ENCODE peak calls at places on chromosomes 13 and 19, in nine cellular contexts. W, K, V, E, U, D, N, T and G are unnamed samples.

GRCh38 chr13:21849323-21849722 is 178.4 kb downstream of the FGF9 start:
- DNase-seq in T (peak), V (peak), U (no peak), K (no peak), D (no peak), N (no peak), E (peak), W (no peak), G (no peak)

GRCh38 chr19:35585844-35586243 is at the start of gene PMIS2:
- DNase-seq in D (no peak), E (peak), N (no peak), V (no peak), K (no peak), W (no peak), U (no peak), T (no peak), G (peak)

GRCh38 chr13:30112602-30113435 is 194.5 kb downstream of the KATNAL1 start:
- DNase-seq in U (peak), V (peak), E (peak), W (peak), T (peak), N (peak), D (peak), K (peak), G (peak)

GRCh38 chr19:1749373-1750342 is 3.6 kb upstream of the ONECUT3 start:
- DNase-seq in K (no peak), U (no peak), N (no peak), D (no peak), W (no peak), T (no peak), E (no peak), V (no peak), G (no peak)

GRCh38 chr13:110713981-110714797 is 689 bp downstream of the ING1 start:
- DNase-seq in T (peak), V (peak), E (peak), W (peak), K (peak), N (no peak), D (peak), U (peak), G (no peak)

GRCh38 chr13:25288966-25289365 is 1.7 kb upstream of the MTMR6 start:
- DNase-seq in U (no peak), T (no peak), V (no peak), D (no peak), N (peak), K (no peak), W (no peak), E (no peak), G (no peak)

GRCh38 chr13:27680465-27680864 is 58.8 kb downstream of the POLR1D start:
- DNase-seq in E (no peak), V (no peak), K (no peak), W (no peak), U (no peak), D (no peak), T (no peak), N (no peak), G (no peak)

GRCh38 chr19:19410553-19411550 is 5.4 kb downstream of the GATAD2A start:
- DNase-seq in K (no peak), U (no peak), D (no peak), V (no peak), N (no peak), E (no peak), W (no peak), T (no peak), G (no peak)

GRCh38 chr13:100443998-100444328 is 144.6 kb downstream of the GGACT start:
- DNase-seq in E (no peak), D (no peak), N (no peak), U (peak), V (no peak), K (no peak), W (no peak), T (no peak), G (no peak)

GRCh38 chr19:53868892-53869804 is 1.5 kb downstream of the MYADM start:
- DNase-seq in D (peak), V (peak), E (peak), U (peak), K (peak), N (peak), T (peak), W (peak), G (no peak)

GRCh38 chr13:57128909-57129308 is 11.8 kb upstream of the PRR20A start:
- DNase-seq in D (no peak), V (no peak), E (peak), K (no peak), U (no peak), T (no peak), W (no peak), N (no peak), G (peak)

GRCh38 chr19:33406521-33407139 is 33.1 kb downstream of the CEBPG start:
- DNase-seq in T (peak), E (peak), N (peak), W (no peak), K (peak), D (peak), U (peak), V (peak), G (peak)

GRCh38 chr13:113656831-113657671 is 947 bp downstream of the ATP4B start:
- DNase-seq in K (peak), E (no peak), W (no peak), U (peak), V (no peak), D (no peak), N (no peak), T (no peak), G (no peak)

GRCh38 chr19:52695996-52696395 is 38.8 kb downstream of the ZNF611 start:
- DNase-seq in V (no peak), D (no peak), W (no peak), U (no peak), T (no peak), N (no peak), K (no peak), E (peak), G (no peak)

GRCh38 chr19:50361290-50362029 is 4.0 kb downstream of the NAPSA start:
- DNase-seq in N (no peak), E (peak), V (no peak), W (no peak), U (peak), K (no peak), D (no peak), T (no peak), G (no peak)

GRCh38 chr19:10115392-10116084 is 4.0 kb downstream of the P2RY11 start:
- DNase-seq in E (no peak), N (no peak), T (no peak), K (no peak), V (no peak), U (no peak), D (no peak), W (no peak), G (no peak)
- TF ChIP-seq POLR2AphosphoS5 in E (no peak), N (peak), T (peak), K (no peak), V (peak), U (no peak), D (peak), W (no peak), G (peak)

GRCh38 chr13:76832258-76832988 is 53.8 kb downstream of the KCTD12 start:
- DNase-seq in K (no peak), N (no peak), W (no peak), T (no peak), V (no peak), U (no peak), E (no peak), D (no peak), G (no peak)
- TF ChIP-seq POLR2AphosphoS5 in K (no peak), N (no peak), W (no peak), T (no peak), V (no peak), U (no peak), E (no peak), D (no peak), G (no peak)

GRCh38 chr19:6012416-6013170 is 34.7 kb upstream of the RANBP3 start:
- DNase-seq in V (no peak), D (no peak), U (no peak), E (no peak), T (no peak), K (no peak), N (no peak), W (no peak), G (no peak)
- TF ChIP-seq POLR2AphosphoS5 in V (no peak), D (no peak), U (no peak), E (no peak), T (no peak), K (no peak), N (no peak), W (no peak), G (no peak)

DNA sequence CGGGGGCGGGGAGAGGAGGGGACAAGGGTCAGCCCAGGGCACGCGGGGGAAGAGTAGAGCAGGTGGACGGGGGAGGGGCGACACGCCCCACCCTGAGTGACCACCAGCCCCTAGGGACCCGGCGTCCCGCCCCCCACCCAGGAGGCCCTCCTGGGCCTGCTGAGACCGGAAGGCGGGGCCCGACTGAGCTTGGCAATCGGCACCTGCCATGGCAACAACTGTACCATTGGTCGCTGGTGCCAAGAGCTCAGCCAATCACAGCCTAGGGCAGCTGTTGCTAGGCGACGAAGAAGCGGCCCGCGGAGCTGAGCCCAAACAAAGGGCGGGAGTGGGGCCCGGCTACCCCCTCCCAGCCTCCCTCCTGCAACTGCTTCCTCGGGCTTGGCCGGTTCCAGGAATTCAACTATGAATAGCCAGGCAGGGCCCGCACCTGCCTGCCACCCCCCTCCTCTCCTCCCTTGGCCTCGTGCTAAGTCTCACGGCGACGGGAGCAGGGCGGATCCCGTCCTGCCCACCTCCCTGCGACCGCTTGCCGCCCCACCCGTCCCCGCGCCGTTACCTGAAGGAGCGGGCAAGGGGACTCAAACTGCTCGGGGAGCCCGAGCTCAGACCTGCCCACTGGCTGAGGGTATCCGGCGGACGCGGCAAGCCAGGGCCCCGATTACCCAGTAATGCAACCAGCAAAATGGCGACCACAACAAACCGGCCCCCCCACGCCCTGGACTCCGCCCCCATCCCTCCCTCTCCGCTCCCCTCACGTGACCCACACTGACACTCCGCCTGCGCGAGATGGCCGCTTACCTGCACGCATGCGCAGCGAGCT is at the start of gene DYRK1B:
- DNase-seq in K (peak), E (peak), U (peak), V (peak), D (peak), T (no peak), W (peak), N (no peak), G (peak)
- TF ChIP-seq POLR2AphosphoS5 in K (peak), E (peak), U (peak), V (no peak), D (peak), T (no peak), W (peak), N (no peak), G (peak)

DNA sequence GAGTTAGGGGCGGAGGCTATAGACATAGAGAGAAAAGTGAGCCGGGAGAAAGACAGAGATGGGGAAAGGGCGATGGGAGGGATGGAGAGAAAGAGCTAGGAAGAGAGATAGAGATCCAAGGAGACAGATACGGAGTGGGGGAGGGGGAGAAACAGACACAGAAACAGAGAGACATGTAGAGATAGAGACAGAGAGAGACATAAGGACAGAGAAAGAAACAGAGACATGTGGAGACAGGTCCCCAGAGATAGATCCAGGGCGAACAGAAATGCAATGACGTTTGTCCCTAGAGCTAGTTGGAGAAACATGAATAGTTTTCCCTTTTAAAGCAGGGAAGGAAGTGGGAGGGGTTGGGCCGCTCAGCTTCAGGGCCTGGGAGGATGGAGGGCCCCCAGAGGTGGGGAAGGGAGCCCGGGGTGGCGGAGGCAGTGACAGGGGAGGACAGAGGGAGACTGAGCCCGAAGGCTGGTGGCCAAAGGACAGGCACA is 4.6 kb downstream of the PPP1R14A start:
- DNase-seq in E (peak), N (no peak), K (no peak), D (peak), V (no peak), W (peak), T (no peak), U (no peak), G (no peak)
- TF ChIP-seq POLR2AphosphoS5 in E (no peak), N (no peak), K (no peak), D (no peak), V (no peak), W (peak), T (no peak), U (peak), G (no peak)

GRCh38 chr19:4654437-4655361 is 15.4 kb downstream of the TNFAIP8L1 start:
- DNase-seq in U (no peak), E (no peak), W (no peak), N (peak), K (no peak), T (peak), D (no peak), V (no peak), G (no peak)

GRCh38 chr19:4657262-4657661 is 12.9 kb downstream of the MYDGF start:
- DNase-seq in U (no peak), V (no peak), N (no peak), T (no peak), K (no peak), W (no peak), E (no peak), D (no peak), G (no peak)

GRCh38 chr19:4657835-4658234 is 12.3 kb downstream of the MYDGF start:
- DNase-seq in W (no peak), E (no peak), N (no peak), V (no peak), D (no peak), K (no peak), T (no peak), U (no peak), G (no peak)

GRCh38 chr19:4653793-4654436 is 14.6 kb downstream of the TNFAIP8L1 start:
- DNase-seq in D (no peak), T (no peak), W (no peak), K (no peak), N (no peak), E (no peak), U (no peak), V (no peak), G (no peak)

GRCh38 chr19:4656102-4656501 is 14.0 kb downstream of the MYDGF start:
- DNase-seq in T (no peak), K (no peak), D (no peak), U (no peak), V (no peak), N (no peak), E (no peak), W (no peak), G (no peak)
- TF ChIP-seq POLR2AphosphoS5 in T (no peak), K (peak), D (peak), U (no peak), V (peak), N (peak), E (no peak), W (no peak), G (no peak)

DNA sequence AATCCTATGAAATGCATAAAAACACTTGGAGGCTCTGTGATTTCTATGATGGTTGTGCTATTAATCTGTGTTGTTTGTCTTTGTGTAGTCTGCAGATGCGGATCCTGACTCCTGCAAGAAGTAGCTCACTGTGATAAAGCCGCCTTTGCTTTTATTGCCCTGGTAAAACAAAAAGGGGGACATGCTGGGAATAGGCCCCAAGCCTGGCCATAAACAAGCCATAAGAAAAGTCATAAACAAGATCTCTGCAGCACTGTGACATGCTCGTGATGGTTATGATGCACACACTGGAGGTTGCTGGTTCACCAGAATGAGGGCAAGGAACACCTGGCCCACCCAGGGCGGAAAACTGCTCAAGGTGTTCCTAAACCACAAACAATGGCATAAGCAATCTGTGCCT is 26.6 kb upstream of the ZNF266 start:
- DNase-seq in K (no peak), W (no peak), E (no peak), U (no peak), T (no peak), N (no peak), V (no peak), D (no peak), G (no peak)
- TF ChIP-seq POLR2AphosphoS5 in K (no peak), W (no peak), E (no peak), U (no peak), T (no peak), N (no peak), V (no peak), D (no peak), G (no peak)

GRCh38 chr19:46659151-46660007 is 1.6 kb downstream of the DACT3 start:
- DNase-seq in D (no peak), W (no peak), T (no peak), V (no peak), E (peak), K (peak), N (no peak), U (no peak), G (peak)
- TF ChIP-seq POLR2AphosphoS5 in D (no peak), W (no peak), T (no peak), V (no peak), E (no peak), K (no peak), N (no peak), U (no peak), G (no peak)